ENCODE peak calls at places on chromosomes 3 and 15, in five cellular contexts. Q, N, D, V and J are unnamed samples. For H3K36me3, the result is how much of the 10 kb centered on the place peaks cover.

GRCh38 chr3:69777582-69777967 is 38.3 kb downstream of the MITF start:
- DNase-seq in D (no peak), V (no peak), Q (no peak), N (no peak), J (no peak)

GRCh38 chr3:73072634-73073033 is 11.2 kb downstream of the EBLN2 start:
- DNase-seq in V (no peak), D (no peak), N (peak), Q (no peak), J (no peak)

GRCh38 chr3:73614385-73614784 is 10.4 kb downstream of the PDZRN3 start:
- DNase-seq in V (no peak), D (no peak), N (no peak), Q (no peak), J (no peak)

GRCh38 chr3:105274958-105275357 is 91.8 kb upstream of the ALCAM start:
- DNase-seq in Q (no peak), D (peak), V (no peak), N (no peak), J (peak)

GRCh38 chr3:151299006-151299405 is 17.6 kb downstream of the GPR87 start:
- DNase-seq in V (no peak), Q (no peak), N (no peak), D (no peak), J (no peak)

GRCh38 chr15:66084704-66085103 is 168.8 kb downstream of the MEGF11 start:
- DNase-seq in Q (no peak), V (no peak), D (no peak), N (no peak), J (no peak)

GRCh38 chr15:90495067-90495466 is 34.7 kb upstream of the CRTC3 start:
- DNase-seq in Q (no peak), D (no peak), V (no peak), N (no peak), J (no peak)

GRCh38 chr3:112587336-112587735 is 25.5 kb downstream of the SLC35A5 start:
- DNase-seq in D (no peak), Q (no peak), N (no peak), V (no peak), J (no peak)

GRCh38 chr15:96414875-96415274 is 84.4 kb downstream of the NR2F2 start:
- DNase-seq in Q (peak), D (no peak), V (no peak), N (no peak), J (no peak)

GRCh38 chr15:80475572-80475971 is 71.4 kb downstream of the ARNT2 start:
- DNase-seq in V (no peak), D (no peak), N (no peak), Q (no peak), J (no peak)

DNA sequence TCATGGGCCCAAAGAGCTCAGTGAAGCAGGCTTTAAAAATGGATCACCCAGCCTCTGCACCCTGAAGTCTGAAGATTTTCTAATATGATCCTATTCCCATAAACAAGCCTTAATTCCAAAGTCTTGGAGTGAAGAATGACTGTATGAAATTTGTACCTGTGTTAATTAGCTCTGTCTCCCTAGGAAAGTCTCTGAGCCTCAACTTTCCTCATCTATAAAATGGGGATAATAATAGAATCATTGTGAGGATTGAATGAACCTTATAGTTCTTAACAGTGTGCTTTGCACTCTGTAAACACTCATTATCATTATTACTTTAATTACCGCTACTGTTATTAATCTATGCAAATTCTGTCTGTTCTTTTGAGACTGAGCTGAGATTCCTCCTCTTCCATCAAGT is 61.9 kb downstream of the CDAN1 start:
- DNase-seq in N (no peak), Q (no peak), D (no peak), V (no peak), J (no peak)
- H3K36me3 ChIP-seq in N (under half), Q (half or more), D (under half), V (under half), J (under half)

DNA sequence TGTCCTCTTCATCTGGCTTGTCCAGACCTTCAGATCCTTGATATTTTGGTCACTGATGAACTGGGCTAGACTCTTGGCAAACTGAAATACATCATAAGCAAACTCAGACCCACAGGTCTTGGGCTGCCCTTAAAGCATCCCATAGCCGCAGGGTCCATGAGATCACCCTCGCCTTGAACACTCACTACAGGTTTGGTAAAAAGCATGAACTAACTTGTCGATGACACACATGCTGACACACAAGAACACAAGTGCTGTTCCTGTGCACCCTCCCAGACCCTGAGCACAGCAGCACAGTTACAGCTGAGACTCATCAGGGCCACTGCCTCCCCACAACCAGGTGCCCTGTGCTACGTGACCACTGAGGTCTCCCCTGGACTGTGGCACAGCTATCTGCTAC is 21.0 kb downstream of the PFKFB4 start:
- DNase-seq in Q (no peak), V (no peak), D (no peak), N (no peak), J (peak)
- H3K36me3 ChIP-seq in Q (under half), V (under half), D (under half), N (under half), J (under half)

GRCh38 chr15:40465939-40466338 is 4.8 kb upstream of the CHST14 start:
- DNase-seq in Q (no peak), D (no peak), N (no peak), V (no peak), J (no peak)

GRCh38 chr15:40466426-40467259 is 4.1 kb upstream of the CHST14 start:
- DNase-seq in D (no peak), V (no peak), Q (no peak), N (no peak), J (no peak)

GRCh38 chr15:40463279-40463678 is 7.5 kb upstream of the CHST14 start:
- DNase-seq in D (no peak), V (no peak), N (no peak), Q (no peak), J (no peak)

GRCh38 chr15:40463886-40464545 is 6.8 kb upstream of the CHST14 start:
- DNase-seq in D (no peak), Q (no peak), V (no peak), N (no peak), J (no peak)

DNA sequence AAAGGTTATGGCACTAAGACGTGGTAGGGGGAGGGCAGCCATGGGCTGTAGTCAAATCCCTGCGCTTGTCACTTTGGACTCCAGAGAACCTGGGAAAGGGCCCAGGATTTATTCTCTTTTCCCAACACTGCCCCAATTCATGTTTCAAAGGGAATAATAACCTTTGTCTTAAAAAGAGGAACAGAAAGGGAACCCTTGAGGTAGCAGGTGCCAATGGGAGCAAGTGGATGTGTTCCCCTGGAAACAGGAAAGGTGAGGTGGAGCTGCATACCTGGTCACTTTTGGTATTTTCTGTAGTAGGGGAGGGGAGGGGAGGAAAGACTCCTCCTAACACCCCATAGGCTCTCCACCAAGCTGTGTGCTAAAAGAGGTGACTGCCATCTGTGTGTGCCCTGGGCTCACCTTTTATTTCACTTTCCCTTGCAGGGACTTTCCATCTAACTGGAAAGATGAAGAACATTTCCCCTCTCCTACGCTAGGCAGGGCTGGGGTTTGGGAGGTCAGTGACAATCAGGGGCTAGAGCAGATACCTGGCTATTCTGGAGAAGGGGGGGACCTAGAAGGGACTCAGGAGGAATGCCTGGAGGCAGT is 6.1 kb upstream of the CHST14 start:
- DNase-seq in D (no peak), V (no peak), Q (no peak), N (no peak), J (no peak)
- H3K36me3 ChIP-seq in D (under half), V (under half), Q (half or more), N (half or more), J (under half)

GRCh38 chr3:129429597-129429996 is 1.2 kb upstream of the EFCAB12 start:
- DNase-seq in Q (no peak), N (no peak), D (no peak), V (no peak), J (no peak)
- H3K36me3 ChIP-seq in Q (under half), N (half or more), D (under half), V (under half), J (under half)

GRCh38 chr3:49745986-49746385 is 22.2 kb upstream of the GMPPB start:
- DNase-seq in V (no peak), D (no peak), Q (no peak), N (no peak), J (peak)
- H3K36me3 ChIP-seq in V (under half), D (under half), Q (under half), N (half or more), J (under half)

DNA sequence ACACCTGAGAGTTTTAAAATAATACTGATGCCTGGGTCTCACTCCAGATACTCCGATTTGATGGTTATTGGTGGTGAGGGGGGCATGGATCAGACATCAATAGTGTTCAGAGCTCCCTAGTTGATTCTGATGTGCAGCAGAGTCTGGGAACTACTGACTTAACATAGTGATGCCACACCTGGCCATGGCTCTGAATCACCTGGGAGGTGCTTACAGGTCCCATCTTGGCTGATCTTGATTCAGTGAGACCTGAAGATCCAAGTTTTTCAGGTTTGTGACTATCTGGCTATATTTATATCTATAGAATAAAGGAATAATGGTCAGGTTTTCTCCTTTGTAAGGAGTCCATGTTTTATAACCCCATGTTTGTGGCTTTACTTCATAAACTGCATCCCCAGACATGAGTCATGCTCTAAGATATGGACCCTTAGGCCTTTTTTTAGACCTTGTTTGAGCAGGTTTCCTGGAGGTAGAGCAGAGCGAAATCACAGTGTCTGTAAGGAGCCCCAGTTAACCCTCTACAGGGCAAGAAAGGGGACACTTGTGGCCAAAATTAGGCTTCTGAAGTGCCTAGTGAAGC is 101.4 kb downstream of the LARS2 start:
- DNase-seq in V (no peak), D (no peak), N (no peak), Q (no peak), J (peak)
- H3K36me3 ChIP-seq in V (under half), D (under half), N (half or more), Q (under half), J (under half)

GRCh38 chr3:11283126-11283478 is 10.9 kb downstream of the ATG7 start:
- DNase-seq in V (no peak), N (no peak), Q (no peak), D (no peak), J (no peak)
- H3K36me3 ChIP-seq in V (under half), N (under half), Q (under half), D (under half), J (under half)